ENCODE peak calls at places on chromosomes 16 and 17, in four cellular contexts. One of them, this sample, is unnamed.
A peak's percentile ranks its signal among the peaks of the same experiment; 100 is the strongest.

GRCh38 chr16:24988593-24989338 is 26.4 kb downstream of the ARHGAP17 start:
- DNase-seq in lung microvascular endothelial cell: peak; percentile 97
- DNase-seq in EL: peak; percentile 83
- DNase-seq in mucosa of gallbladder: peak; percentile 47
- DNase-seq in this sample: peak; percentile 43

GRCh38 chr17:34456121-34456520 is 93.1 kb upstream of the CCL1 start:
- DNase-seq in EL: no peak
- DNase-seq in mucosa of gallbladder: no peak
- DNase-seq in lung microvascular endothelial cell: no peak
- DNase-seq in this sample: no peak

GRCh38 chr16:66324785-66325184 is 41.7 kb upstream of the CDH5 start:
- DNase-seq in lung microvascular endothelial cell: peak; percentile 25
- DNase-seq in EL: peak; percentile 21
- DNase-seq in mucosa of gallbladder: no peak
- DNase-seq in this sample: no peak

GRCh38 chr17:82021728-82022309 is 859 bp downstream of the CENPX start:
- DNase-seq in mucosa of gallbladder: no peak
- DNase-seq in lung microvascular endothelial cell: no peak
- DNase-seq in EL: no peak
- DNase-seq in this sample: no peak

GRCh38 chr17:80035937-80036714 is at the start of gene CCDC40:
- DNase-seq in lung microvascular endothelial cell: peak; percentile 91
- DNase-seq in mucosa of gallbladder: peak; percentile 79
- DNase-seq in EL: peak; percentile 79
- DNase-seq in this sample: peak; percentile 86

GRCh38 chr17:1082579-1082978 is 85.7 kb downstream of the TIMM22 start:
- DNase-seq in mucosa of gallbladder: peak; percentile 86
- DNase-seq in EL: peak; percentile 50
- DNase-seq in lung microvascular endothelial cell: no peak
- DNase-seq in this sample: no peak

GRCh38 chr17:42112552-42113176 is at the start of gene DHX58:
- DNase-seq in lung microvascular endothelial cell: peak; percentile 67
- DNase-seq in mucosa of gallbladder: peak; percentile 79
- DNase-seq in EL: peak; percentile 95
- DNase-seq in this sample: peak; percentile 79

GRCh38 chr16:78340590-78340989 is 241.1 kb downstream of the WWOX start:
- DNase-seq in lung microvascular endothelial cell: no peak
- DNase-seq in EL: no peak
- DNase-seq in mucosa of gallbladder: no peak
- DNase-seq in this sample: no peak

GRCh38 chr16:69903851-69904250 is 47.3 kb upstream of the CLEC18A start:
- DNase-seq in mucosa of gallbladder: no peak
- DNase-seq in EL: no peak
- DNase-seq in lung microvascular endothelial cell: no peak
- DNase-seq in this sample: no peak